ENCODE peak calls at places on chromosomes 1 and 21, in five cellular contexts. W is dorsolateral prefrontal cortex; I is EH; D is activated T-helper 9 cell treated with anti-CD3 and anti-CD28 coated beads, Interleukin-2, amount 50 U/mL, for 16 hours; A is uterus. K is an unnamed sample.

GRCh38 chr1:84632975-84633427 is 57.3 kb downstream of the SSX2IP start:
- DNase-seq in D (no peak), A (no peak), W (no peak), I (peak), K (no peak)

GRCh38 chr1:31771891-31772668 is 7.9 kb upstream of the ADGRB2 start:
- DNase-seq in I (peak), W (no peak), D (peak), A (no peak), K (no peak)

GRCh38 chr1:56564615-56565014 is 14.7 kb downstream of the PLPP3 start:
- DNase-seq in W (no peak), A (no peak), I (no peak), D (no peak), K (no peak)

GRCh38 chr1:69088556-69088955 is 479.2 kb upstream of the LRRC7 start:
- DNase-seq in W (no peak), A (no peak), I (no peak), D (no peak), K (no peak)

GRCh38 chr21:44331650-44332306 is 7.4 kb downstream of the CFAP410 start:
- DNase-seq in W (no peak), I (peak), D (no peak), A (no peak), K (no peak)

GRCh38 chr1:19656780-19657475 is 7.7 kb upstream of the HTR6 start:
- DNase-seq in A (no peak), D (no peak), W (no peak), I (no peak), K (no peak)

GRCh38 chr1:86069757-86070145 is 86.8 kb downstream of the COL24A1 start:
- DNase-seq in A (no peak), I (peak), W (no peak), D (no peak), K (no peak)

GRCh38 chr21:34818663-34819158 is 149.9 kb downstream of the CLIC6 start:
- DNase-seq in A (no peak), I (no peak), W (no peak), D (no peak), K (no peak)

GRCh38 chr1:209689484-209689883 is 14.3 kb downstream of the G0S2 start:
- DNase-seq in I (peak), W (no peak), A (no peak), D (no peak), K (no peak)

GRCh38 chr1:226763741-226764264 is 24.7 kb upstream of the ITPKB start:
- DNase-seq in A (peak), W (no peak), I (peak), D (no peak), K (no peak)

GRCh38 chr1:240234477-240235225 is 143.0 kb downstream of the FMN2 start:
- DNase-seq in D (no peak), I (peak), A (no peak), W (no peak), K (no peak)

GRCh38 chr1:119453021-119453420 is 38.1 kb downstream of the HSD3B2 start:
- DNase-seq in A (no peak), I (peak), D (no peak), W (no peak), K (no peak)

GRCh38 chr21:41137401-41137800 is 30.6 kb upstream of the BACE2 start:
- DNase-seq in W (no peak), A (no peak), I (no peak), D (no peak), K (no peak)

GRCh38 chr1:76764638-76765572 is 102.4 kb upstream of the ST6GALNAC5 start:
- DNase-seq in W (no peak), I (no peak), D (no peak), A (no peak), K (peak)

GRCh38 chr1:3607703-3608065 is 3.6 kb downstream of the MEGF6 start:
- DNase-seq in A (no peak), W (no peak), I (no peak), D (no peak), K (no peak)

GRCh38 chr1:197768014-197768413 is 7.3 kb downstream of the DENND1B start:
- DNase-seq in W (no peak), I (no peak), A (no peak), D (no peak), K (no peak)

GRCh38 chr1:85048296-85049064 is at the start of gene MCOLN3:
- DNase-seq in A (peak), I (peak), W (no peak), D (peak), K (no peak)

GRCh38 chr1:15354580-15354965 is 55.1 kb upstream of the EFHD2 start:
- DNase-seq in A (no peak), W (no peak), D (no peak), I (peak), K (no peak)

GRCh38 chr1:12179111-12179519 is 12.3 kb downstream of the TNFRSF1B start:
- DNase-seq in A (peak), D (peak), W (no peak), I (peak), K (no peak)

GRCh38 chr1:37257646-37258045 is 216.7 kb upstream of the ZC3H12A start:
- DNase-seq in A (no peak), D (no peak), I (no peak), W (no peak), K (no peak)

GRCh38 chr1:151887028-151887427 is 22.3 kb downstream of the THEM4 start:
- DNase-seq in D (no peak), I (peak), A (no peak), W (no peak), K (no peak)

GRCh38 chr1:51296379-51297357 is 33.7 kb downstream of the TTC39A start:
- DNase-seq in I (peak), A (peak), D (peak), W (peak), K (peak)

GRCh38 chr21:43361127-43361492 is 65.8 kb downstream of the SIK1 start:
- DNase-seq in D (no peak), A (no peak), I (peak), W (no peak), K (peak)

GRCh38 chr1:196393742-196394141 is 214.5 kb downstream of the KCNT2 start:
- DNase-seq in A (no peak), I (peak), D (no peak), W (no peak), K (no peak)

GRCh38 chr1:31699341-31699891 is 4.4 kb downstream of the COL16A1 start:
- DNase-seq in W (no peak), A (no peak), I (no peak), D (no peak), K (no peak)

GRCh38 chr1:58594556-58594955 is 17.5 kb upstream of the TACSTD2 start:
- DNase-seq in A (no peak), W (no peak), I (no peak), D (no peak), K (no peak)

GRCh38 chr1:155085504-155086181 is 7.0 kb downstream of the EFNA3 start:
- DNase-seq in D (peak), W (no peak), A (peak), I (peak), K (no peak)

GRCh38 chr1:85616011-85616705 is 35.6 kb downstream of the CCN1 start:
- DNase-seq in W (no peak), D (no peak), A (no peak), I (no peak), K (no peak)

GRCh38 chr1:201021333-201022177 is 2.0 kb downstream of the KIF21B start:
- DNase-seq in W (no peak), A (no peak), D (no peak), I (no peak), K (no peak)

GRCh38 chr1:20371411-20371810 is 80.7 kb downstream of the VWA5B1 start:
- DNase-seq in W (no peak), D (no peak), A (no peak), I (peak), K (no peak)

GRCh38 chr1:18794561-18794960 is 64.9 kb downstream of the TAS1R2 start:
- DNase-seq in A (no peak), D (no peak), I (no peak), W (no peak), K (no peak)

GRCh38 chr1:174989540-174990181 is 10.1 kb upstream of the CACYBP start:
- DNase-seq in I (peak), A (no peak), D (no peak), W (no peak), K (no peak)

GRCh38 chr1:51920130-51920529 is 41.6 kb upstream of the NRDC start:
- DNase-seq in A (no peak), W (no peak), I (no peak), D (no peak), K (no peak)

GRCh38 chr1:158972841-158973240 is 36.9 kb upstream of the IFI16 start:
- DNase-seq in I (no peak), D (no peak), W (no peak), A (no peak), K (no peak)

GRCh38 chr21:45112371-45112770 is 38.0 kb downstream of the ADARB1 start:
- DNase-seq in W (no peak), D (no peak), I (peak), A (no peak), K (no peak)

GRCh38 chr1:66563094-66563800 is 29.3 kb downstream of the SGIP1 start:
- DNase-seq in I (peak), D (no peak), A (peak), W (no peak), K (no peak)